ENCODE peak calls at places on chromosomes 12 and 14, in four cellular contexts. S is Peyer's patch, N is psoas muscle, Q is PC-9. I is an unnamed sample.

GRCh38 chr14:81459421-81459820 is 59.3 kb upstream of the STON2 start:
- DNase-seq in Q (no peak), N (no peak), S (no peak), I (no peak)

GRCh38 chr12:110224379-110225304 is 56.4 kb upstream of the ATP2A2 start:
- DNase-seq in N (no peak), S (no peak), Q (peak; percentile 64), I (no peak)

GRCh38 chr12:93198086-93198485 is 179.6 kb upstream of the NUDT4 start:
- DNase-seq in N (peak; percentile 68), S (peak; percentile 53), Q (peak; percentile 95), I (no peak)

GRCh38 chr14:104510794-104511611 is 68.6 kb upstream of the C14orf180 start:
- DNase-seq in Q (peak; percentile 11), S (no peak), N (peak; percentile 46), I (no peak)

GRCh38 chr12:131827961-131828534 is at the start of gene MMP17:
- DNase-seq in Q (no peak), S (peak; percentile 67), N (peak; percentile 74), I (no peak)

GRCh38 chr14:30295980-30296379 is 263.0 kb upstream of the G2E3 start:
- DNase-seq in Q (no peak), S (no peak), N (no peak), I (no peak)

GRCh38 chr12:51531982-51532497 is 59.0 kb upstream of the SCN8A start:
- DNase-seq in S (peak; percentile 89), N (peak; percentile 64), Q (no peak), I (peak; percentile 69)

GRCh38 chr14:79831198-79831890 is 380.0 kb downstream of the DIO2 start:
- DNase-seq in Q (no peak), N (no peak), S (no peak), I (no peak)

GRCh38 chr14:46344327-46344937 is 307.1 kb downstream of the RPL10L start:
- DNase-seq in N (no peak), Q (no peak), S (no peak), I (no peak)

GRCh38 chr12:6056406-6057211 is 67.9 kb downstream of the VWF start:
- DNase-seq in N (no peak), S (no peak), Q (no peak), I (no peak)

GRCh38 chr14:88825078-88825458 is 617 bp downstream of the TTC8 start:
- DNase-seq in S (no peak), N (no peak), Q (no peak), I (no peak)

GRCh38 chr12:45244561-45245348 is 28.9 kb downstream of the ANO6 start:
- DNase-seq in Q (no peak), S (no peak), N (no peak), I (no peak)

GRCh38 chr12:91274886-91275285 is 92.3 kb upstream of the DCN start:
- DNase-seq in N (no peak), Q (no peak), S (no peak), I (no peak)

GRCh38 chr12:74043343-74043742 is 494.3 kb upstream of the ATXN7L3B start:
- DNase-seq in Q (peak; percentile 99), N (no peak), S (no peak), I (no peak)

GRCh38 chr14:38618514-38618913 is 362.6 kb upstream of the CLEC14A start:
- DNase-seq in S (no peak), Q (no peak), N (no peak), I (no peak)

GRCh38 chr12:132490481-132491348 is 764 bp downstream of the FBRSL1 start:
- DNase-seq in Q (no peak), S (no peak), N (no peak), I (no peak)

GRCh38 chr12:129385637-129385990 is 518.2 kb downstream of the TMEM132D start:
- DNase-seq in S (no peak), Q (no peak), N (no peak), I (no peak)

GRCh38 chr14:77186911-77187648 is 5.5 kb downstream of the TMEM63C start:
- DNase-seq in N (peak; percentile 26), S (no peak), Q (peak; percentile 72), I (no peak)

GRCh38 chr12:71476513-71476912 is 36.9 kb downstream of the LGR5 start:
- DNase-seq in N (no peak), Q (no peak), S (no peak), I (no peak)

GRCh38 chr12:47222592-47222959 is 142.8 kb upstream of the AMIGO2 start:
- DNase-seq in Q (no peak), N (no peak), S (no peak), I (no peak)
- H3K4me3 ChIP-seq in Q (no peak overlapping the region), N (no peak overlapping the region), S (no peak overlapping the region), I (no peak overlapping the region)

GRCh38 chr14:54696998-54697397 is 130.1 kb downstream of the SAMD4A start:
- DNase-seq in S (no peak), N (no peak), Q (no peak), I (peak; percentile 58)

GRCh38 chr14:54699087-54699530 is 132.2 kb downstream of the SAMD4A start:
- DNase-seq in Q (no peak), N (peak; percentile 52), S (no peak), I (no peak)

GRCh38 chr14:54699735-54700134 is 132.8 kb downstream of the SAMD4A start:
- DNase-seq in S (no peak), N (no peak), Q (no peak), I (no peak)

GRCh38 chr14:54698501-54698900 is 131.6 kb downstream of the SAMD4A start:
- DNase-seq in N (no peak), Q (no peak), S (no peak), I (no peak)

GRCh38 chr14:54697806-54698205 is 130.9 kb downstream of the SAMD4A start:
- DNase-seq in Q (no peak), S (no peak), N (no peak), I (no peak)
- H3K4me1 ChIP-seq in Q (no peaks in the 10 kb centered on the region), S (no peaks in the 10 kb centered on the region), N (peaks cover 72% of the 10 kb centered on the region), I (no peaks in the 10 kb centered on the region)

GRCh38 chr12:10154145-10154496 is 17.8 kb downstream of the OLR1 start:
- DNase-seq in S (no peak), N (no peak), Q (no peak), I (no peak)
- H3K4me3 ChIP-seq in S (peak overlapping the region; percentile 69), N (peak overlapping the region; percentile 67), Q (no peak overlapping the region), I (peak overlapping the region; percentile 64)

GRCh38 chr12:124397399-124397679 is 102.4 kb downstream of the RFLNA start:
- DNase-seq in Q (no peak), N (no peak), S (no peak), I (no peak)

GRCh38 chr12:124395284-124395752 is 100.4 kb downstream of the RFLNA start:
- DNase-seq in Q (no peak), N (no peak), S (no peak), I (no peak)

GRCh38 chr12:124395986-124396385 is 101.1 kb downstream of the RFLNA start:
- DNase-seq in S (no peak), N (no peak), Q (no peak), I (no peak)

GRCh38 chr12:124397807-124398577 is 103.1 kb downstream of the RFLNA start:
- DNase-seq in N (no peak), S (peak; percentile 71), Q (no peak), I (no peak)

GRCh38 chr12:124396544-124397398 is 101.9 kb downstream of the RFLNA start:
- DNase-seq in Q (no peak), N (no peak), S (peak; percentile 85), I (peak; percentile 77)
- H3K4me1 ChIP-seq in Q (peaks cover 38% of the 10 kb centered on the region), N (peaks cover 65% of the 10 kb centered on the region), S (peaks cover 17% of the 10 kb centered on the region), I (peaks cover 82% of the 10 kb centered on the region)

DNA sequence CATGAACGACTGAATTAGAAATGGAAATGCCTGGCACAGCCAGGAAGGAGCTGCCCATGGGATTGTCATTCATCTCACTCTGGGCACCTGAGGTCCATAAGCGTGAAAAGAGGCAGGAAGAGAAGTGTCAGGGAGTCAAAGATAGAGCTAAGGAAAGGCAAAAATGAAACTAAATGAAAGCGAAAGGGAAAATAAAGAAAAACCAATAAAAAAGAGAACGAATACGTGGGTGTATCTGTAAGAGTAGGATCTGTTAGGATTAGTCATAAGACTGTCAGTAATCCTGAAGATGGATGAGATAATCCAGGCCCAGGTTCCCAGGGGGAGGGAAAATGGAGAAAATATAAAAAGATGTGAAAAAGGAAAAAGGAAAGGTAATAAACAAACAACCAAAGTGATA is 23.5 kb downstream of the MEG3 start:
- DNase-seq in Q (no peak), N (no peak), S (no peak), I (no peak)
- H3K4me3 ChIP-seq in Q (no peak overlapping the region), N (no peak overlapping the region), S (no peak overlapping the region), I (no peak overlapping the region)

GRCh38 chr12:27843714-27844245 is 63.7 kb upstream of the MANSC4 start:
- DNase-seq in S (no peak), Q (no peak), N (no peak), I (no peak)
- H3K4me1 ChIP-seq in S (no peaks in the 10 kb centered on the region), Q (no peaks in the 10 kb centered on the region), N (no peaks in the 10 kb centered on the region), I (no peaks in the 10 kb centered on the region)